ENCODE peak calls at places on chromosome 10, in nine cellular contexts. U is progenitor cell of endocrine pancreas, C is psoas muscle, H is IMR-90, T is GM10248, V is heart left ventricle, W is fibroblast of pulmonary artery, F is PC-9, S is endothelial cell. M is an unnamed sample.

GRCh38 chr10:26860026-26860541 is 674 bp downstream of the ABI1 start:
- DNase-seq in W (peak; percentile 76), H (peak; percentile 65), S (peak; percentile 63), C (peak; percentile 77), U (peak; percentile 57), F (peak; percentile 67), T (no peak), V (peak; percentile 71), M (no peak)

GRCh38 chr10:29698766-29699490 is 64.2 kb upstream of the SVIL start:
- DNase-seq in F (no peak), V (no peak), S (no peak), T (no peak), W (no peak), H (no peak), C (no peak), U (no peak), M (no peak)

GRCh38 chr10:126919426-126919825 is 14.2 kb downstream of the DOCK1 start:
- DNase-seq in W (no peak), U (no peak), S (no peak), F (no peak), H (no peak), T (no peak), V (no peak), C (no peak), M (no peak)

GRCh38 chr10:111560042-111560441 is 483.2 kb downstream of the ADRA2A start:
- DNase-seq in U (no peak), H (no peak), F (no peak), S (no peak), T (no peak), C (no peak), V (no peak), W (no peak), M (no peak)

GRCh38 chr10:104038537-104038936 is 47.1 kb downstream of the COL17A1 start:
- DNase-seq in V (no peak), W (no peak), U (no peak), T (peak; percentile 7), H (no peak), F (no peak), C (no peak), S (no peak), M (no peak)

GRCh38 chr10:115727114-115727513 is 545.9 kb downstream of the GFRA1 start:
- DNase-seq in F (no peak), H (no peak), S (no peak), V (no peak), U (no peak), W (no peak), C (no peak), T (no peak), M (no peak)

GRCh38 chr10:86367339-86367951 is 850 bp upstream of the GRID1 start:
- DNase-seq in T (no peak), U (no peak), W (no peak), F (no peak), C (no peak), V (no peak), S (no peak), H (no peak), M (no peak)

GRCh38 chr10:119025336-119025735 is 4.2 kb upstream of the NANOS1 start:
- DNase-seq in W (peak; percentile 79), S (no peak), F (peak; percentile 85), T (no peak), V (peak; percentile 93), U (no peak), H (peak; percentile 64), C (peak; percentile 94), M (no peak)

GRCh38 chr10:131994435-131994834 is 12.7 kb upstream of the BNIP3 start:
- DNase-seq in F (no peak), H (no peak), T (no peak), U (no peak), V (no peak), C (no peak), S (no peak), W (no peak), M (no peak)

GRCh38 chr10:69475433-69475830 is 24.2 kb downstream of the TSPAN15 start:
- DNase-seq in W (peak; percentile 11), F (no peak), S (no peak), C (no peak), U (no peak), T (no peak), H (no peak), V (no peak), M (no peak)

GRCh38 chr10:13608246-13608853 is 21.6 kb downstream of the PRPF18 start:
- DNase-seq in W (no peak), T (no peak), V (no peak), C (peak; percentile 80), U (no peak), F (no peak), H (no peak), S (peak; percentile 74), M (no peak)

GRCh38 chr10:113524539-113525490 is 28.0 kb upstream of the HABP2 start:
- DNase-seq in T (no peak), U (no peak), S (no peak), H (no peak), V (no peak), W (peak; percentile 12), C (no peak), F (no peak), M (no peak)

GRCh38 chr10:1208376-1209311 is 152.5 kb downstream of the WDR37 start:
- DNase-seq in V (no peak), W (no peak), T (no peak), C (no peak), H (no peak), F (no peak), U (no peak), S (no peak), M (no peak)

DNA sequence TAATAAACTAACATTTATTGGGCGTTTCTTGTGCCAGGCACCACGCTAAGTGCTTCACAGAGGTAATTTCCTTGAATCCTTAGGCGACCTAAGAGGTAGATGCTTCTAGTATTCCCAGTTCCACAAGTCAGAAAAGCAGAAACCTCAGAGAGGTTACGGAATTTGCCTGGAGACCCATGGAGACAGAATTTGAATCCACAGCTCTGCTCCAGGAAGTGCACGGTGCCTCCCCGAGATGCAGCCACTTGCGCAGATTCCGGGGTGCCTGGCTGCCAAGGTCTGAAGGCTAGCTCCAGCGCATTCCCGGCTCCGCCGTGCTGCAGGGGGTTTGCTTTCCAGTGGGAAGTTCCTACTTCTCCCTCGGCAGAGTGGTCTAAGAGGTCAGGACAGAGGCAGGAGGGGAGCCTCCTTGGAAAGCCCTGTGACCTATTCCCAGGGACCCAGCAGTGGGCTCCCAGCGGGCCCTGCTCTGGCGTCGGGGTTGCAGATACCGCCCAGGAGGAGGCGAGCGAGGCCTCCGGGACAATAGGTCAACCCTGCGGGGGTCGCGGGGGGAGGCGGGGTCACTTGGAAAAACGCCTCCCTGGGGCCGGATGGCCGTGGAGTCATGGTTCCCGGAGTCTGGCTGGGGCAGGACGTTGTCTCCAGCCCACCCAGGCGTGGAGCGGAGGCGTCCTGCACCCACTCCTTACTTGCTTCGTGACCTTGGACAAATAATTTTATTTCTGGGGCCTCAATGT is 10.1 kb upstream of the NKX2-3 start:
- DNase-seq in W (no peak), S (peak; percentile 88), C (no peak), V (no peak), F (no peak), T (no peak), U (peak; percentile 28), H (no peak), M (no peak)
- TF ChIP-seq CTCF in W (no peak), S (no peak), C (no peak), V (no peak), F (no peak), T (no peak), U (peak; percentile 41), H (no peak), M (no peak)

DNA sequence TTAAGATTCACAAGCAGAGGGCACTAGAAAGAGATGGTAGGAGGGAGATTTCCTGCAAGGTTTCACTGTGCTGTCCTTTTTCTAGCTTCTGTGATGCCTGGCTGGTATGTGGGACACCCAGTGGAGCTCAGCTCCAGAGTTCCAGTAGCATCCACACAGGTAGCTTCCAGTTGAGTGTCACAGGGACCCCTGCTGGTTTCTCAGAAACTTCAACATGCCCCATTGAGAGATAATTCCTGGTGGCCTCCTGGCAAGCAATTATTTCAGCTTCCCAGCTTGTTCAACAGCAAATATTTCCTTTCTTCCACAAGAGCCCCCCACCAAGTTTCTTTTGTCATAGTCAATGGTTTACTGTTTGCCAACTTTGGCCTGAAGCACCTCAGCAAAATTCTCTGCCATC is 858.7 kb downstream of the REEP3 start:
- DNase-seq in H (no peak), V (no peak), T (no peak), C (no peak), U (no peak), W (no peak), F (no peak), S (no peak), M (no peak)
- TF ChIP-seq CTCF in H (no peak), V (no peak), T (no peak), C (no peak), U (peak; percentile 14), W (no peak), F (peak; percentile 31), S (no peak), M (no peak)

GRCh38 chr10:95741807-95742528 is 14.0 kb upstream of the ENTPD1 start:
- DNase-seq in C (no peak), H (peak; percentile 35), W (peak; percentile 92), V (peak; percentile 37), U (no peak), S (peak; percentile 53), F (no peak), T (peak; percentile 45), M (no peak)
- TF ChIP-seq CTCF in C (no peak), H (peak; percentile 12), W (peak; percentile 46), V (peak; percentile 33), U (no peak), S (no peak), F (no peak), T (peak; percentile 37), M (no peak)

DNA sequence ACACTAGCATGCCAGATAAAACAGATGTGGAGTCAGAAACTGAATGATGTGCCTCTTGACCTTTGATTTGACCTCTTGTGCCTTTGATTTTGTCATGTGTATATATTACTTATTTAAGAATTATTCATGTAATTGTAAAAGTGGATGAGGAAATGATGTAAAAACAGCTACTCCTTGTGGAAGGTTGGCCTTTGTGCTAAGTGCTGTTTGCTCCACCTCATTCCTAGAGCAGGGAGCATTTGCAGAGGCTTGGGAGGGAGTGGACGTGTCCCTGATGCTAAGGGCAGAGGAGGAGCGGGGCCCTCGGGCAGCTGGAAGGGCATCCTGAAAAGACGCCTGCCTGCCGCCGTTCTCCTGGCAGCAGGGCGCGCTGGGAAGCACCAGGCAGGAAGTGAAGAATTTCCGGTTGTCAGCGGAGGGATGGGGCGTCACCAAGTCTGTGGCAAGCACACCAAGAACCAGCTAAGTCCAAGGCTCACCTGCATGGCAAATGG is 197.6 kb upstream of the ZNF32 start:
- DNase-seq in H (peak; percentile 57), W (peak; percentile 60), U (no peak), T (no peak), F (no peak), S (no peak), V (no peak), C (no peak), M (no peak)
- TF ChIP-seq CTCF in H (no peak), W (no peak), U (no peak), T (no peak), F (no peak), S (no peak), V (peak; percentile 28), C (no peak), M (no peak)

DNA sequence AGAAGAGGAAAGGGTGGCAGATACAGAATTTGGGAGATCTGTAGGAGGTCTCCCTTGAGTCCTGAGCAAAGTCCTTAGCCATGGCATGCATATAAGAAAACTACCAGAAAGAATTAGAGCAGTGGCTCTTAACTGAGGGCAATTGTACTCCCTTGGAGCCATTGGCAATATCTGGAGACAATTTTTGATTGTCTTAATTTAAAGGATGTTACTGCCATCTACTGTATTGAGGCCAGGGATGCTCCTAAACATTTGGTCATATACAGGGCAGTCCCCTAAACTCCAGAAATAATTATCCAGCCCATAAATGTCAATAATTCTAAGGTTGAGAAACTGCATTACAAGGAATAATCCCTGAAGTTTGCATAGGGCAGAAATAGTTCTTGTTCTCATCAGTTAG is 136.4 kb upstream of the ODAD2 start:
- DNase-seq in U (no peak), V (no peak), W (no peak), C (no peak), T (no peak), S (no peak), H (peak; percentile 16), F (no peak), M (no peak)
- TF ChIP-seq CTCF in U (no peak), V (no peak), W (no peak), C (no peak), T (no peak), S (no peak), H (peak; percentile 40), F (no peak), M (no peak)